ENCODE peak calls at places on chromosomes 4 and X, in eight cellular contexts. O is neural crest cell, V is lower lobe of right lung, F is PC-3, Z is epithelial cell of esophagus, E is GM13977, B is lung, G is GM13976. R is an unnamed sample.

GRCh38 chrX:125203737-125204578 is 115.7 kb upstream of the TEX13C start:
- DNase-seq in B (no peak), Z (peak; percentile 25), G (peak; percentile 9), F (peak; percentile 37), V (peak; percentile 41), E (no peak), O (peak; percentile 52), R (no peak)

GRCh38 chrX:17826609-17827496 is 34.2 kb downstream of the RAI2 start:
- DNase-seq in F (peak; percentile 34), Z (peak; percentile 0), E (no peak), O (no peak), V (no peak), B (no peak), G (no peak), R (no peak)

GRCh38 chr4:101356928-101357327 is 9.6 kb upstream of the PPP3CA start:
- DNase-seq in Z (peak; percentile 97), F (peak; percentile 92), V (no peak), B (no peak), G (no peak), E (no peak), O (no peak), R (no peak)

GRCh38 chrX:103362504-103362903 is 6.2 kb downstream of the TCEAL9 start:
- DNase-seq in Z (peak; percentile 20), B (no peak), O (no peak), G (no peak), F (peak; percentile 54), E (no peak), V (no peak), R (no peak)

GRCh38 chr4:23232987-23233386 is 540.2 kb downstream of the GBA3 start:
- DNase-seq in O (no peak), E (no peak), V (no peak), G (no peak), F (peak; percentile 39), B (no peak), Z (peak; percentile 74), R (no peak)

GRCh38 chr4:75042601-75043208 is 109.8 kb downstream of the PARM1 start:
- DNase-seq in O (no peak), G (no peak), Z (no peak), V (no peak), E (no peak), B (no peak), F (no peak), R (no peak)

GRCh38 chr4:7960017-7960789 is 20.5 kb upstream of the AFAP1 start:
- DNase-seq in E (no peak), B (no peak), O (no peak), F (no peak), G (no peak), V (no peak), Z (peak; percentile 80), R (no peak)

GRCh38 chr4:73609688-73610087 is 10.5 kb downstream of the RASSF6 start:
- DNase-seq in B (no peak), Z (no peak), V (no peak), E (no peak), F (peak; percentile 28), O (no peak), G (no peak), R (no peak)

GRCh38 chrX:51281758-51282318 is 50.8 kb upstream of the NUDT10 start:
- DNase-seq in E (no peak), Z (peak; percentile 18), B (no peak), O (no peak), G (no peak), V (no peak), F (no peak), R (no peak)

GRCh38 chr4:7161721-7162214 is 30.6 kb upstream of the SORCS2 start:
- DNase-seq in G (no peak), B (no peak), V (no peak), O (no peak), Z (no peak), F (no peak), E (no peak), R (no peak)

GRCh38 chr4:81314897-81315470 is 100.0 kb upstream of the PRKG2 start:
- DNase-seq in O (no peak), B (no peak), Z (peak; percentile 13), V (no peak), E (no peak), F (peak; percentile 5), G (no peak), R (no peak)

GRCh38 chrX:116285506-116285905 is 115.0 kb downstream of the AGTR2 start:
- DNase-seq in E (no peak), V (no peak), G (no peak), F (peak; percentile 58), O (no peak), B (no peak), Z (peak; percentile 6), R (no peak)

GRCh38 chr4:1523506-1523905 is 117.3 kb upstream of the NKX1-1 start:
- DNase-seq in Z (no peak), B (no peak), O (no peak), E (no peak), V (peak; percentile 20), G (no peak), F (no peak), R (no peak)

GRCh38 chr4:71609159-71609558 is 174.7 kb downstream of the GC start:
- DNase-seq in G (no peak), Z (peak; percentile 23), F (peak; percentile 78), O (no peak), E (no peak), B (no peak), V (no peak), R (no peak)

GRCh38 chr4:123501733-123502132 is 105.1 kb downstream of the SPRY1 start:
- DNase-seq in V (no peak), Z (no peak), E (no peak), G (no peak), B (no peak), F (no peak), O (no peak), R (no peak)

GRCh38 chrX:13387656-13388421 is 68.0 kb upstream of the ATXN3L start:
- DNase-seq in G (no peak), Z (peak; percentile 44), B (no peak), F (peak; percentile 22), O (no peak), E (no peak), V (no peak), R (no peak)

GRCh38 chrX:119067023-119067739 is 5.6 kb upstream of the CT47C1 start:
- DNase-seq in O (peak; percentile 38), V (peak; percentile 51), G (peak; percentile 25), Z (peak; percentile 47), B (peak; percentile 46), E (peak; percentile 45), F (peak; percentile 82), R (no peak)

GRCh38 chr4:54268151-54268550 is 39.1 kb downstream of the PDGFRA start:
- DNase-seq in E (no peak), F (no peak), V (no peak), G (no peak), B (no peak), O (no peak), Z (peak; percentile 35), R (no peak)

GRCh38 chr4:48269861-48270515 is 350 bp upstream of the TEC start:
- DNase-seq in E (peak; percentile 98), F (peak; percentile 85), O (peak; percentile 64), Z (peak; percentile 83), V (peak; percentile 97), B (peak; percentile 96), G (peak; percentile 99), R (peak; percentile 83)

GRCh38 chr4:138870739-138871633 is 144.6 kb upstream of the NOCT start:
- DNase-seq in E (peak; percentile 60), F (peak; percentile 80), O (peak; percentile 82), G (peak; percentile 68), B (peak; percentile 65), Z (peak; percentile 72), V (no peak), R (peak; percentile 18)

GRCh38 chr4:101865501-101866062 is 75.1 kb downstream of the BANK1 start:
- DNase-seq in E (no peak), F (peak; percentile 83), Z (peak; percentile 67), O (no peak), V (no peak), B (no peak), G (no peak), R (no peak)

GRCh38 chrX:119809185-119809666 is 17.8 kb upstream of the RPL39 start:
- DNase-seq in Z (no peak), G (no peak), B (no peak), V (no peak), O (no peak), E (no peak), F (no peak), R (no peak)

GRCh38 chr4:41216294-41217019 is 2.1 kb upstream of the APBB2 start:
- DNase-seq in Z (peak; percentile 79), G (peak; percentile 84), V (peak; percentile 89), E (peak; percentile 89), B (peak; percentile 84), F (peak; percentile 83), O (peak; percentile 54), R (no peak)

GRCh38 chrX:136039968-136040367 is 54.7 kb downstream of the SLC9A6 start:
- DNase-seq in O (no peak), G (no peak), B (no peak), F (no peak), Z (no peak), V (no peak), E (no peak), R (no peak)

GRCh38 chr4:154511990-154512389 is 20.4 kb upstream of the DCHS2 start:
- DNase-seq in B (no peak), Z (no peak), V (no peak), G (no peak), O (no peak), F (no peak), E (no peak), R (no peak)

GRCh38 chr4:151766691-151767090 is 5.9 kb upstream of the GATB start:
- DNase-seq in G (no peak), F (peak; percentile 32), V (no peak), B (no peak), E (no peak), O (no peak), Z (peak; percentile 61), R (no peak)
- TF ChIP-seq CTCF in G (no peak), F (peak; percentile 39), V (no peak), B (no peak), E (peak; percentile 24), O (no peak), Z (peak; percentile 44), R (no peak)

DNA sequence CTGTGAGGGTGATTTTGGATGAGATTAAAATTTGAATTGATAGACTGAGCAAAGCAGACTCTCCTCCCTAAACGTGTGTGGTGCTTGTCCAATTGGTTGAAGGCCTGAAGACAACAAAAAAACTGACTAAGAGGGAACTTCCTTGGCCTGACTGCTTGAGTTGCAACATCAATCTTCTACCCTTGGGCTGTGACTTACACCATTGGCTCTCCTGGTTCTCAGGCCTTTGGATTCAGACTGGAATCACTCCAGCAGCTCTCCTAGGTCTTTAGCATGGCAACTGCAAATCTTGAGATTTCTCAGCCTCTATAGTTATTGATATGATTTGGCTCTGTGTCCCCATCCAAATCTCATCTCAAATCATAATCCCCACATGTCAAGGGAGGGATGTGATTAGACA is 49.7 kb upstream of the IGFBP7 start:
- DNase-seq in F (no peak), B (no peak), O (no peak), E (no peak), V (no peak), Z (peak; percentile 26), G (no peak), R (no peak)
- TF ChIP-seq CTCF in F (no peak), B (no peak), O (no peak), E (no peak), V (no peak), Z (no peak), G (no peak), R (no peak)

GRCh38 chr4:183580849-183581248 is 76.0 kb downstream of the ING2 start:
- DNase-seq in F (no peak), Z (no peak), O (no peak), E (no peak), B (no peak), G (no peak), V (no peak), R (no peak)
- TF ChIP-seq CTCF in F (no peak), Z (no peak), O (no peak), E (no peak), B (no peak), G (no peak), V (no peak), R (no peak)

GRCh38 chr4:104901438-104901837 is 245.2 kb upstream of the TET2 start:
- DNase-seq in G (no peak), V (no peak), Z (no peak), O (no peak), E (no peak), F (no peak), B (no peak), R (no peak)
- TF ChIP-seq CTCF in G (no peak), V (no peak), Z (peak; percentile 22), O (no peak), E (no peak), F (peak; percentile 11), B (no peak), R (no peak)

R was measured in natural killer cell.